ENCODE peak calls at places on chromosomes 12 and 14, in ten cellular contexts. K is glutamatergic neuron; E is HuH-7.5; O is A549; R is left ventricle myocardium inferior; P is stimulated activated CD4-positive, alpha-beta T cell treated with anti-CD3 and anti-CD28 coated beads, TNF-alpha, amount 100 ng/mL, for 4 hours; L is activated CD4-positive, alpha-beta memory T cell treated with anti-CD3 and anti-CD28 coated beads, Interleukin-2, amount 10 ng/mL, durations not matched to agents 7 days and 5 days; Y is NCI-H446 treated with DMSO at 0.1 percent for 48 hours; U is activated CD8-positive, alpha-beta T cell treated with anti-CD3 and anti-CD28 coated beads for 36 hours; X is body of pancreas. H is an unnamed sample.
A peak's percentile ranks its signal among the peaks of the same experiment; 100 is the strongest.

GRCh38 chr14:88189040-88189839 is 133.8 kb downstream of the KCNK10 start:
- DNase-seq in E (peak; percentile 59), K (peak; percentile 71), O (peak; percentile 67), R (no peak), X (peak; percentile 96), L (peak; percentile 62), Y (peak; percentile 45), P (peak; percentile 13), U (peak; percentile 82), H (peak; percentile 83)

GRCh38 chr12:87141091-87141490 is 884.9 kb upstream of the MGAT4C start:
- DNase-seq in U (no peak), Y (no peak), R (no peak), P (no peak), L (no peak), O (no peak), X (no peak), E (no peak), K (no peak), H (no peak)

GRCh38 chr12:100799770-100800169 is 5.2 kb downstream of the ANO4 start:
- DNase-seq in K (no peak), Y (no peak), L (no peak), R (no peak), O (no peak), U (no peak), P (no peak), X (no peak), E (no peak), H (no peak)

GRCh38 chr12:32681272-32681671 is 2.2 kb downstream of the DNM1L start:
- DNase-seq in E (no peak), O (no peak), X (no peak), R (no peak), P (no peak), K (no peak), U (no peak), Y (no peak), L (no peak), H (no peak)

GRCh38 chr12:23204933-23205778 is 580.2 kb downstream of the ETNK1 start:
- DNase-seq in P (no peak), K (no peak), E (no peak), O (peak; percentile 18), Y (peak; percentile 65), R (no peak), X (peak; percentile 33), U (peak; percentile 3), L (no peak), H (no peak)

GRCh38 chr12:54159140-54159539 is 29.6 kb downstream of the SMUG1 start:
- DNase-seq in Y (no peak), E (peak; percentile 90), U (peak; percentile 32), O (no peak), R (no peak), L (peak; percentile 18), X (no peak), K (peak; percentile 74), P (no peak), H (peak; percentile 85)

GRCh38 chr12:116779597-116779996 is 41.5 kb downstream of the RNFT2 start:
- DNase-seq in E (no peak), O (no peak), U (no peak), P (no peak), L (no peak), R (no peak), K (no peak), X (no peak), Y (no peak), H (no peak)

GRCh38 chr14:60151715-60152114 is 13.5 kb downstream of the DHRS7 start:
- DNase-seq in L (peak; percentile 77), K (peak; percentile 55), R (peak; percentile 62), P (peak; percentile 55), Y (peak; percentile 84), X (peak; percentile 72), E (no peak), U (peak; percentile 86), O (peak; percentile 51), H (no peak)

GRCh38 chr12:122406701-122407154 is 15.7 kb downstream of the CLIP1 start:
- DNase-seq in U (no peak), P (no peak), O (no peak), Y (no peak), R (no peak), E (no peak), X (no peak), K (no peak), L (no peak), H (no peak)

GRCh38 chr12:75511116-75512048 is at the start of gene KRR1:
- DNase-seq in Y (peak; percentile 96), X (peak; percentile 97), E (peak; percentile 53), O (peak; percentile 84), K (peak; percentile 81), U (peak; percentile 95), R (peak; percentile 90), L (peak; percentile 94), P (peak; percentile 82), H (peak; percentile 88)

GRCh38 chr12:107130830-107131760 is 37.7 kb upstream of the CRY1 start:
- DNase-seq in R (no peak), L (no peak), U (no peak), Y (no peak), K (no peak), O (no peak), P (no peak), X (no peak), E (no peak), H (no peak)

GRCh38 chr14:49768301-49769121 is 558 bp downstream of the KLHDC2 start:
- DNase-seq in P (peak; percentile 46), X (peak; percentile 72), O (peak; percentile 13), R (peak; percentile 38), L (peak; percentile 74), U (peak; percentile 91), K (peak; percentile 70), Y (no peak), E (peak; percentile 8), H (peak; percentile 55)

GRCh38 chr14:101177301-101178055 is 274.0 kb upstream of the RTL1 start:
- DNase-seq in X (no peak), O (no peak), L (peak; percentile 9), K (no peak), E (no peak), P (no peak), R (no peak), Y (no peak), U (no peak), H (no peak)

GRCh38 chr12:19778822-19779221 is 339.5 kb downstream of the AEBP2 start:
- DNase-seq in O (no peak), E (no peak), R (no peak), P (no peak), U (no peak), L (no peak), K (no peak), X (no peak), Y (no peak), H (no peak)

GRCh38 chr12:47504775-47505446 is 200.9 kb downstream of the RPAP3 start:
- DNase-seq in O (no peak), P (no peak), E (no peak), L (no peak), U (no peak), K (no peak), X (no peak), Y (no peak), R (no peak), H (no peak)

GRCh38 chr14:70052990-70053389 is 135.8 kb downstream of the SLC8A3 start:
- DNase-seq in U (peak; percentile 49), P (no peak), O (no peak), L (peak; percentile 33), E (no peak), X (no peak), K (no peak), R (no peak), Y (no peak), H (peak; percentile 57)

GRCh38 chr12:98513379-98514318 is 1.7 kb upstream of the TMPO start:
- DNase-seq in R (no peak), Y (no peak), X (no peak), U (no peak), P (no peak), E (no peak), L (no peak), K (no peak), O (no peak), H (no peak)

GRCh38 chr12:57149309-57149900 is 2.0 kb upstream of the LRP1-AS start:
- DNase-seq in X (peak; percentile 58), L (no peak), U (no peak), P (no peak), O (no peak), E (no peak), Y (no peak), K (no peak), R (peak; percentile 82), H (no peak)

GRCh38 chr14:61184117-61184516 is 97.0 kb downstream of the TMEM30B start:
- DNase-seq in L (no peak), X (no peak), Y (no peak), U (no peak), K (no peak), R (no peak), P (no peak), O (no peak), E (no peak), H (no peak)

GRCh38 chr12:25994901-25995625 is 36.6 kb downstream of the RASSF8 start:
- DNase-seq in O (no peak), X (no peak), L (no peak), P (no peak), R (no peak), K (no peak), U (no peak), Y (no peak), E (no peak), H (no peak)

GRCh38 chr12:45050331-45050750 is 558 bp downstream of the DBX2 start:
- DNase-seq in U (no peak), K (peak; percentile 26), P (no peak), X (no peak), E (no peak), O (no peak), Y (no peak), L (no peak), R (no peak), H (peak; percentile 64)

GRCh38 chr12:114612062-114612461 is 71.9 kb downstream of the TBX3 start:
- DNase-seq in E (no peak), Y (no peak), L (no peak), O (no peak), K (no peak), R (no peak), U (no peak), P (no peak), X (no peak), H (no peak)

GRCh38 chr12:69388371-69388770 is 28.8 kb downstream of the YEATS4 start:
- DNase-seq in L (no peak), X (no peak), E (peak; percentile 16), O (peak; percentile 11), P (no peak), Y (peak; percentile 43), K (no peak), R (no peak), U (no peak), H (no peak)

GRCh38 chr12:133061954-133062353 is 18.8 kb upstream of the ZNF140 start:
- DNase-seq in R (no peak), K (no peak), E (no peak), O (no peak), U (no peak), X (no peak), Y (no peak), P (no peak), L (no peak), H (no peak)

GRCh38 chr12:1970331-1970900 is 33.8 kb downstream of the DCP1B start:
- DNase-seq in P (no peak), X (no peak), O (no peak), E (no peak), U (no peak), L (no peak), K (no peak), R (no peak), Y (no peak), H (no peak)

GRCh38 chr14:75831971-75832370 is 149.8 kb downstream of the TGFB3 start:
- DNase-seq in Y (no peak), E (no peak), O (no peak), K (no peak), R (no peak), U (peak; percentile 5), L (no peak), X (peak; percentile 90), P (no peak), H (no peak)

GRCh38 chr12:89414851-89415250 is 62.5 kb upstream of the DUSP6 start:
- DNase-seq in X (no peak), E (no peak), O (no peak), K (no peak), Y (no peak), L (no peak), R (no peak), U (no peak), P (no peak), H (no peak)

GRCh38 chr12:122318607-122319311 is 52.5 kb upstream of the VPS33A start:
- DNase-seq in P (no peak), Y (no peak), R (no peak), K (no peak), U (no peak), L (no peak), E (no peak), X (peak; percentile 26), O (no peak), H (no peak)